ENCODE peak calls at places on chromosomes 13 and 19, in seven cellular contexts. M is Peyer's patch; G is right atrium auricular region; Y is heart right ventricle; U is CD8-positive, alpha-beta T cell; B is bronchial epithelial cell; V is fibroblast of lung. A is an unnamed sample.

GRCh38 chr19:51158474-51159129 is 16.5 kb downstream of the SIGLEC7 start:
- DNase-seq in M (no peak), G (no peak), Y (peak; percentile 55), U (peak; percentile 62), B (peak; percentile 33), V (peak; percentile 13), A (no peak)

GRCh38 chr19:34273121-34273845 is 18.9 kb downstream of the GARRE1 start:
- DNase-seq in M (no peak), G (no peak), Y (no peak), U (no peak), B (no peak), V (no peak), A (no peak)

GRCh38 chr13:106499905-106500304 is 35.6 kb downstream of the EFNB2 start:
- DNase-seq in M (no peak), G (no peak), Y (no peak), U (no peak), B (peak; percentile 50), V (no peak), A (no peak)

GRCh38 chr13:42991892-42992584 is at the start of gene EPSTI1:
- DNase-seq in M (peak; percentile 84), G (peak; percentile 79), Y (peak; percentile 65), U (peak; percentile 71), B (peak; percentile 50), V (peak; percentile 76), A (no peak)

GRCh38 chr19:2136796-2137195 is 14.6 kb downstream of the AP3D1 start:
- DNase-seq in M (no peak), G (no peak), Y (no peak), U (no peak), B (no peak), V (no peak), A (no peak)

GRCh38 chr19:7652061-7652641 is 15.2 kb downstream of the STXBP2 start:
- DNase-seq in M (peak; percentile 87), G (peak; percentile 81), Y (peak; percentile 85), U (peak; percentile 83), B (peak; percentile 83), V (peak; percentile 87), A (peak; percentile 16)

GRCh38 chr19:6213696-6214585 is 65.8 kb downstream of the MLLT1 start:
- DNase-seq in M (peak; percentile 33), G (no peak), Y (no peak), U (no peak), B (no peak), V (no peak), A (no peak)

GRCh38 chr13:42707003-42707402 is 74.4 kb upstream of the FAM216B start:
- DNase-seq in M (no peak), G (no peak), Y (no peak), U (no peak), B (no peak), V (peak; percentile 70), A (no peak)

GRCh38 chr19:39170398-39171231 is 26.1 kb upstream of the NCCRP1 start:
- DNase-seq in M (no peak), G (no peak), Y (no peak), U (no peak), B (no peak), V (no peak), A (no peak)

GRCh38 chr13:73090116-73090811 is 31.5 kb downstream of the KLF5 start:
- DNase-seq in M (no peak), G (no peak), Y (no peak), U (no peak), B (peak; percentile 98), V (peak; percentile 65), A (peak; percentile 48)

GRCh38 chr19:29283366-29283765 is 70.4 kb upstream of the UQCRFS1 start:
- DNase-seq in M (no peak), G (no peak), Y (no peak), U (no peak), B (no peak), V (no peak), A (no peak)

GRCh38 chr13:83121904-83122303 is 760.4 kb downstream of the SLITRK1 start:
- DNase-seq in M (no peak), G (no peak), Y (no peak), U (no peak), B (no peak), V (no peak), A (no peak)

GRCh38 chr19:58346961-58347929 is 6.0 kb downstream of the A1BG start:
- DNase-seq in M (peak; percentile 66), G (peak; percentile 63), Y (peak; percentile 61), U (peak; percentile 64), B (no peak), V (peak; percentile 72), A (no peak)

GRCh38 chr13:73288596-73288995 is 229.8 kb downstream of the KLF5 start:
- DNase-seq in M (no peak), G (no peak), Y (no peak), U (no peak), B (no peak), V (no peak), A (no peak)

GRCh38 chr13:41496420-41497234 is 39.3 kb downstream of the RGCC start:
- DNase-seq in M (no peak), G (no peak), Y (no peak), U (no peak), B (no peak), V (peak; percentile 63), A (peak; percentile 80)

GRCh38 chr13:103556681-103557080 is 490.5 kb upstream of the SLC10A2 start:
- DNase-seq in M (no peak), G (no peak), Y (no peak), U (no peak), B (no peak), V (no peak), A (no peak)

GRCh38 chr19:459724-460511 is 915 bp downstream of the SHC2 start:
- DNase-seq in M (peak; percentile 77), G (peak; percentile 62), Y (peak; percentile 82), U (no peak), B (no peak), V (peak; percentile 28), A (no peak)

GRCh38 chr19:6060600-6061391 is 49.5 kb downstream of the RFX2 start:
- DNase-seq in M (no peak), G (peak; percentile 71), Y (no peak), U (no peak), B (peak; percentile 17), V (no peak), A (no peak)

GRCh38 chr19:53538378-53539109 is 599 bp downstream of the ZNF331 start:
- DNase-seq in M (no peak), G (no peak), Y (peak; percentile 22), U (no peak), B (no peak), V (no peak), A (no peak)

GRCh38 chr19:53540091-53540490 is 2.1 kb downstream of the ZNF331 start:
- DNase-seq in M (no peak), G (no peak), Y (no peak), U (no peak), B (no peak), V (no peak), A (no peak)

GRCh38 chr19:53536223-53536543 is 1.8 kb upstream of the ZNF331 start:
- DNase-seq in M (no peak), G (no peak), Y (no peak), U (no peak), B (no peak), V (no peak), A (no peak)

GRCh38 chr19:53537523-53538377 is at the start of gene ZNF331:
- DNase-seq in M (peak; percentile 82), G (peak; percentile 90), Y (peak; percentile 84), U (peak; percentile 80), B (peak; percentile 49), V (peak; percentile 71), A (no peak)

GRCh38 chr19:53537126-53537522 is 821 bp upstream of the ZNF331 start:
- DNase-seq in M (no peak), G (no peak), Y (no peak), U (no peak), B (no peak), V (no peak), A (no peak)
- H3K4me3 ChIP-seq in M (peak overlapping the region; percentile 67), G (peak overlapping the region; percentile 71), Y (peak overlapping the region; percentile 49), U (peak overlapping the region; percentile 40), B (peak overlapping the region; percentile 88), V (peak overlapping the region; percentile 56), A (peak overlapping the region; percentile 86)

DNA sequence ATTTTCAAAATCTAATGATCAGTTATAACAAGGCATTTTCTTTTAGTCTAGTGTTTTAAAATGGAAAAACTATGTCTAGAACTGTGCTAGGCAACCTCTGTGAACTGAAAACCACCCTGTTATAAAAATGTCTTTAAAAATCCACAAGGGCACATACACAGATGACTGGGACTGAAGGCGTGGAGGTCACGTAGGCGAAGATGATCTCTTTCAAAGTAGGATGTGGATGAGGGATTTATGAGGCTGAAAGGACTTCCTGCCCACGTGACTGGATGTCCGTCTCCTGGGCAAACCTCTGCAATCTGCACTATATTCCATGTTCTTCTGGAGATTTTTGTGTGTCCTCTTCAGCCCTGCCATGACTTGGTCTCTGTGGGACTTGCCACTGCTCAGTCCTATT is 84.2 kb upstream of the ZNF536 start:
- DNase-seq in M (no peak), G (no peak), Y (no peak), U (no peak), B (no peak), V (no peak), A (no peak)
- H3K27me3 ChIP-seq in M (no peaks in the 10 kb centered on the region), G (no peaks in the 10 kb centered on the region), Y (no peaks in the 10 kb centered on the region), U (no peaks in the 10 kb centered on the region), B (no peaks in the 10 kb centered on the region), V (no peaks in the 10 kb centered on the region), A (no peaks in the 10 kb centered on the region)

DNA sequence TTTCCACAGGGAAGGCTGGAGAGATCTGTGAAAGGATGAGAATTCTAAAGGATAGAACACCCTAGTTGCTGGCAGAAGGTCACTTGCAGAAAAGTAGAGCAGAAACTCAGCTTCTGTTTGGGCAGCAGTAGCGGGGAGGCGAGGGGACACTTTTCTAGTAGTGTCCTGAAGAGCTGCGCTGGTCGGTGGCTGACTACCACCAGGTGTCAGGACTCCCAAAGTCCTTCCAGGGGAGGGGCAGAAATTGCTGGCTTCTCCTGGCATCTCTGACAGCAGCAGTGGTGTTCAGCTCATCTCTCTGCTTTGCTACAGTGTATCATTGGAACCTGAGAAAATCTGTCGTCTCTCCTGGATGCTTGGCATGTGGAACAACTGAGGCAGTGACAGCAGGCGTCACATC is 120.9 kb downstream of the ZDHHC20 start:
- DNase-seq in M (no peak), G (no peak), Y (no peak), U (no peak), B (no peak), V (no peak), A (no peak)
- TF ChIP-seq CTCF in M (no peak), G (no peak), Y (no peak), U (no peak), B (no peak), V (no peak), A (no peak)

DNA sequence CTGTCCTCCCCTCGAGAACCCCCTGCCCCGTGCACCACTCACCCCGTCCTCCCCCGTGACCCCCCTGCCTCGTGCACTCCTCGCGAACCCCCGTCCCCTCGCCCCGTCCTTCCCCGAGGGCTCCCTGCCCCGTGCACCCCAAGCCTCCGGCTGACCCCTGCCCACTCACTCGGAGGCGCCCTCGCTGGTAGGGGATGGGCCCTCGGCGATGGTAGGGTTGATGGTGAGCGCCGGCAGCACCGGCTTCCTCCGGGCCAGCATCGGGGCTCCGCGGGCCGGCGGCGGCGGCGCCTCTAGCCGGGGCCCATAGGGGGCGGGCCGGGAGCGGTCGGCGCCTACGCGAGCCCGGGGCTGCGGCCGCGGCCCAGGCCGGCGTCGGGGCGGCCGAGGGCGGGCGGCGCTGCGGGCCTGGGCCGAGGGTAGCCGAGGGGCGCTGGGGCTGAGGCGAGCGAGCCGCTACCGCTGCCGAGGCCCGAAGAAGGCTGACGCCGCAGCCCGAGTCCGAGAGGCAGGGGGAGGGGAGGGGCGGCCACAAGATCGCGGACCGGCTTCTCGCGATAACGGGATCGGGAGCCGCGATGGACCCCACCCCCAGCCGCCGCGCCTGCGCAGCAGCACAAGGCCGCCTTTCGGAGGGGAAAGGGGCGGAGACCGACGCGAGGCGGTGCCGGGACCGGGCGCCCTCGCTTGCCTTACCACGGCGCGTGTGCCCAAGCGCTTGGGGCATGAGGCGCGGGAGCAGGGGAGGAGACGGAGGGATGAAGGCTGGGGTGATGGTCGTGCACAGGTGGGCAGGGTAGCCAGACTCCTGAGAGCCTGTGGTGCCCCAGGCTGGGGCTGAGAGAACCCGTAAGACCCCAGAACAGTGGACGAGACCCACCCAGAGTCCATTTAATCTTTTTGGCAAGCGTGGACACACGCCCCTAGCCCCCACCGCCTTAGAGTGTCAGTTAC is at the start of gene MAP2K2:
- DNase-seq in M (peak; percentile 98), G (peak; percentile 89), Y (peak; percentile 98), U (peak; percentile 96), B (peak; percentile 72), V (peak; percentile 90), A (peak; percentile 64)
- H3K4me3 ChIP-seq in M (peak within 1 kb of the TSS; percentile 98), G (peak within 1 kb of the TSS; percentile 90), Y (peak within 1 kb of the TSS; percentile 65), U (peak within 1 kb of the TSS; percentile 72), B (peak within 1 kb of the TSS; percentile 97), V (peak within 1 kb of the TSS; percentile 62), A (peak within 1 kb of the TSS; percentile 86)